ENCODE peak calls at places on chromosome 6, in six cellular contexts. A, C, G, D, O and Y are unnamed samples.

GRCh38 chr6:112007805-112008204 is 46.1 kb upstream of the CCN6 start:
- DNase-seq in O (no peak), G (no peak), A (no peak), D (no peak), C (peak), Y (no peak)

GRCh38 chr6:85690071-85690470 is 47.4 kb upstream of the SYNCRIP start:
- DNase-seq in G (no peak), O (no peak), D (no peak), C (no peak), A (no peak), Y (no peak)

GRCh38 chr6:156809034-156809433 is 31.9 kb downstream of the ARID1B start:
- DNase-seq in C (no peak), A (no peak), D (no peak), O (no peak), G (no peak), Y (no peak)

GRCh38 chr6:66277400-66277799 is 570.4 kb upstream of the EYS start:
- DNase-seq in D (no peak), G (no peak), A (peak), C (no peak), O (no peak), Y (no peak)

GRCh38 chr6:42294759-42295158 is 77.1 kb upstream of the MRPS10 start:
- DNase-seq in D (no peak), A (no peak), C (no peak), G (no peak), O (no peak), Y (no peak)

GRCh38 chr6:30748301-30748769 is 4.0 kb upstream of the IER3 start:
- DNase-seq in D (no peak), A (no peak), O (no peak), G (no peak), C (no peak), Y (no peak)

GRCh38 chr6:6998194-6998569 is 109.6 kb upstream of the RREB1 start:
- DNase-seq in C (no peak), A (no peak), G (no peak), O (no peak), D (no peak), Y (no peak)

GRCh38 chr6:52571099-52571755 is 5.6 kb downstream of the TRAM2 start:
- DNase-seq in A (no peak), D (peak), C (no peak), G (peak), O (no peak), Y (no peak)

GRCh38 chr6:109516929-109517328 is 33.9 kb upstream of the ZBTB24 start:
- DNase-seq in D (no peak), C (no peak), G (no peak), O (no peak), A (no peak), Y (no peak)

GRCh38 chr6:12386816-12387215 is 96.7 kb downstream of the EDN1 start:
- DNase-seq in G (no peak), D (no peak), A (no peak), O (no peak), C (no peak), Y (no peak)

GRCh38 chr6:144753023-144753705 is 468.0 kb downstream of the UTRN start:
- DNase-seq in C (no peak), G (no peak), A (no peak), O (no peak), D (no peak), Y (no peak)

GRCh38 chr6:45445749-45446454 is 68.2 kb upstream of the SUPT3H start:
- DNase-seq in C (peak), O (peak), G (peak), A (peak), D (peak), Y (no peak)

GRCh38 chr6:169368200-169368599 is 114.6 kb upstream of the THBS2 start:
- DNase-seq in C (no peak), O (no peak), A (no peak), D (no peak), G (no peak), Y (no peak)

GRCh38 chr6:157034433-157035230 is 257.5 kb downstream of the ARID1B start:
- DNase-seq in O (no peak), A (peak), G (no peak), D (peak), C (no peak), Y (peak)

GRCh38 chr6:2733736-2734480 is 16.8 kb downstream of the MYLK4 start:
- DNase-seq in C (no peak), A (peak), G (peak), O (peak), D (no peak), Y (no peak)

GRCh38 chr6:119844385-119844784 is 494.8 kb upstream of the MAN1A1 start:
- DNase-seq in D (peak), C (no peak), G (no peak), O (no peak), A (no peak), Y (no peak)
- H3K27ac ChIP-seq in D (no peak), C (no peak), G (no peak), O (no peak), A (no peak), Y (no peak)

GRCh38 chr6:158328952-158329351 is 16.7 kb downstream of the TULP4 start:
- DNase-seq in O (no peak), C (no peak), G (no peak), A (no peak), D (no peak), Y (no peak)
- H3K27ac ChIP-seq in O (no peak), C (no peak), G (no peak), A (no peak), D (no peak), Y (no peak)

GRCh38 chr6:10402648-10403311 is 12.1 kb downstream of the TFAP2A start:
- DNase-seq in O (no peak), D (no peak), A (no peak), G (no peak), C (no peak), Y (no peak)

GRCh38 chr6:10404107-10404798 is 10.6 kb downstream of the TFAP2A start:
- DNase-seq in G (peak), O (peak), D (peak), A (peak), C (peak), Y (peak)

GRCh38 chr6:10406556-10406955 is 8.3 kb downstream of the TFAP2A start:
- DNase-seq in G (no peak), C (no peak), A (no peak), O (no peak), D (no peak), Y (no peak)

GRCh38 chr6:10403385-10404106 is 11.3 kb downstream of the TFAP2A start:
- DNase-seq in C (peak), O (no peak), D (no peak), A (no peak), G (no peak), Y (no peak)

DNA sequence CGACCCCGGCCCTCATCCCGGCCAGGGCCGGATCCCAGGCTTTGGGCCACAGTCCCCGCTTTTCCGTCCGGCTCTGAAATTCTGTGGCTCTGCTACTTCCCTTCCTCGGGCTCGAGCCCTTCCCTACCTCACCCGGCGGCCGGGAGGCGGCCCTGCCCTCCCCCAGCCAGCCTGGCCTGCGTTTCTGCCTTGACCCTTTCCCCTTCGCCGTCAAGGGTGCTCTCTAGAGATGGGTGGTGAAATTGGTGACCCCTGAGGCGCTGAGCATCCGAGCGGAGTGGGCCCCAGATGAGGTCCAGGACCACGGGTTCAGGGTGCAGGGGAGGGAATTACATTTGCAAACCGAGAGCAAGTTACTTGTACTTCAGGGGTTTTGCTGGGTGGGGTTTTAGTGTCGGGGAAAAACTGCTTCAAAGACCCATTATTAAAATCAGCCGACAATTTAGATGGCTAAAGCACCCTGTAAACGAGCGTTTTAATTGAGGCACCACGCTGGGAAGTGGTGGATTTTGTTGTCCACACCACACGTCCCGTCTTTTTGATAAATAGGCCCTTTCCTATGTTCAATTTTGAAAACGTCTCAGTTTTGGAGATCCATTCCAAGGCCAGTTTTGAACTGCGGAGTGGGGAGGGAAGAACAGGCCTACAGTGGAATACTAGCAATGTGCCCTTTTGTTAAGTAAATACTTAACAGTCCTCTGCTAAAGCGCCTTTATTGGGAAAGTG is 9.9 kb downstream of the TFAP2A start:
- DNase-seq in O (no peak), C (peak), D (no peak), G (no peak), A (no peak), Y (no peak)
- H3K27ac ChIP-seq in O (peak), C (peak), D (no peak), G (no peak), A (no peak), Y (peak)

GRCh38 chr6:19841181-19841580 is 4.0 kb downstream of the ID4 start:
- DNase-seq in C (no peak), G (no peak), O (no peak), A (no peak), D (no peak), Y (no peak)
- H3K27ac ChIP-seq in C (no peak), G (no peak), O (no peak), A (peak), D (no peak), Y (no peak)

DNA sequence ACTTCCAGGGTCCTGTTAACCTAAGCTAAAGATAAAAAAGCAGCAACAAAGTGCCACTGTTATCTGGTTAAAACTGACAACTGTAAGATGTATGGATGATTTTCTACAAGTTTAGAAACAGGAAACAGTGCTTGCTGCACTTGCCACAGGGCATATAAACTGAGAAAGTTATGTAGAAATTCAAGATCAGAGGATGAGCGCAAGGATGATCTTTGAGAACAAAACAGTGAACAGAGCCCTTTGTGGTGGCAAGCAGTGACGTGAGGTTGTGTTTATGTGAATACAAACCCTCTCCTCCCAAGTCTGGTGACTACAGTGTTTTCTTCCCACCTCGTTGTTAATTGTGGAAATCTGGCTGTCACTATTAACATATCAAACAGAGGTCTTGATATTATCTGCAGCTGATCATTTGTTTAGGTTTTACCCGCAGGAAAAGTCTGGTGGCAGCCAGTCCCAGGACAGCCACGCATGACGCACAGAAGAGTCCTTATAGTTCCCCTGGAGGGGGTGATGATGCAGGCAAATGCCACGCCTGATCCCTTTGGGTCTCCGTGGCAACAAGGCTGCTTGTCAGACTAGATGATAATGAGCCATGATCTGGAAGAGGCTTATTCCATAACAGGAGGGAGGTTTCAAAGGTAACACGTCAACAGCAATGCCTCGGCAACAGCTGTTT is 43.1 kb upstream of the TNFAIP3 start:
- DNase-seq in C (no peak), O (peak), G (peak), A (peak), D (peak), Y (peak)
- H3K27ac ChIP-seq in C (peak), O (peak), G (no peak), A (peak), D (no peak), Y (peak)

GRCh38 chr6:105593056-105593455 is 190.2 kb upstream of the PREP start:
- DNase-seq in C (no peak), A (no peak), O (no peak), G (no peak), D (no peak), Y (no peak)
- H3K27ac ChIP-seq in C (no peak), A (no peak), O (no peak), G (no peak), D (peak), Y (no peak)

GRCh38 chr6:152378154-152378553 is 259.0 kb downstream of the SYNE1 start:
- DNase-seq in G (no peak), A (no peak), O (no peak), C (no peak), D (no peak), Y (no peak)

GRCh38 chr6:152386131-152386530 is 251.0 kb downstream of the SYNE1 start:
- DNase-seq in A (no peak), D (no peak), O (no peak), G (no peak), C (no peak), Y (no peak)

GRCh38 chr6:152380993-152381898 is 255.9 kb downstream of the SYNE1 start:
- DNase-seq in G (peak), A (peak), D (peak), O (peak), C (no peak), Y (no peak)

GRCh38 chr6:152375200-152375599 is 262.0 kb downstream of the SYNE1 start:
- DNase-seq in C (no peak), D (no peak), G (no peak), A (no peak), O (no peak), Y (no peak)

GRCh38 chr6:152380351-152380767 is 256.8 kb downstream of the SYNE1 start:
- DNase-seq in A (peak), O (no peak), D (peak), C (no peak), G (peak), Y (no peak)
- H3K27ac ChIP-seq in A (peak), O (peak), D (peak), C (no peak), G (peak), Y (no peak)

GRCh38 chr6:35665573-35665972 is 23.1 kb downstream of the FKBP5 start:
- DNase-seq in D (no peak), G (no peak), O (no peak), C (no peak), A (no peak), Y (no peak)
- H3K27ac ChIP-seq in D (no peak), G (no peak), O (no peak), C (no peak), A (no peak), Y (peak)

GRCh38 chr6:33744001-33744848 is 2.5 kb downstream of the IP6K3 start:
- DNase-seq in C (peak), G (peak), O (peak), A (peak), D (peak), Y (peak)
- H3K27ac ChIP-seq in C (no peak), G (peak), O (peak), A (peak), D (no peak), Y (no peak)

GRCh38 chr6:168155193-168155592 is 76.2 kb upstream of the FRMD1 start:
- DNase-seq in D (no peak), A (no peak), G (no peak), C (no peak), O (no peak), Y (no peak)
- H3K27ac ChIP-seq in D (no peak), A (no peak), G (no peak), C (no peak), O (no peak), Y (no peak)